ENCODE peak calls at places on chromosome 19, in five cellular contexts. Y is iPS-NIHi11; J is bronchial epithelial cell; K is astrocyte of the spinal cord; R is stimulated activated CD4-positive, alpha-beta T cell treated with anti-CD3 and anti-CD28 coated beads, Interleukin-12 subunit alpha, Interleukin-12 subunit beta, amount 100 ng/mL, for 48 hours. F is an unnamed sample.

GRCh38 chr19:14006766-14007562 is 844 bp upstream of the RFX1 start:
- DNase-seq in K (no peak), Y (peak; percentile 84), R (peak; percentile 80), J (no peak), F (no peak)

GRCh38 chr19:39349326-39349725 is 7.1 kb downstream of the SAMD4B start:
- DNase-seq in J (no peak), Y (no peak), R (no peak), K (no peak), F (no peak)

GRCh38 chr19:19822148-19822429 is 539 bp upstream of the ZNF506 start:
- DNase-seq in Y (no peak), R (no peak), J (no peak), K (no peak), F (no peak)

GRCh38 chr19:1435378-1435989 is 2.7 kb upstream of the RPS15 start:
- DNase-seq in R (no peak), Y (no peak), K (no peak), J (no peak), F (no peak)

GRCh38 chr19:2223959-2224358 is 12.2 kb downstream of the PLEKHJ1 start:
- DNase-seq in J (no peak), R (no peak), Y (no peak), K (no peak), F (no peak)

GRCh38 chr19:38556521-38557174 is 61.1 kb downstream of the MAP4K1 start:
- DNase-seq in R (no peak), K (no peak), J (peak; percentile 40), Y (no peak), F (no peak)

GRCh38 chr19:39032164-39032918 is at the start of gene FBXO27:
- DNase-seq in J (peak; percentile 23), Y (peak; percentile 81), R (no peak), K (no peak), F (peak; percentile 69)

GRCh38 chr19:49689133-49690072 is at the start of gene ADM5:
- DNase-seq in R (no peak), J (peak; percentile 26), Y (peak; percentile 47), K (no peak), F (peak; percentile 20)

GRCh38 chr19:10567696-10568443 is 909 bp downstream of the CDKN2D start:
- DNase-seq in J (no peak), K (no peak), Y (no peak), R (no peak), F (no peak)

GRCh38 chr19:42246143-42246868 is 3.9 kb upstream of the GSK3A start:
- DNase-seq in Y (no peak), R (no peak), K (peak; percentile 83), J (peak; percentile 64), F (peak; percentile 76)

GRCh38 chr19:4861147-4861546 is 6.3 kb downstream of the PLIN3 start:
- DNase-seq in K (no peak), R (no peak), J (no peak), Y (peak; percentile 17), F (peak; percentile 43)

GRCh38 chr19:58330458-58330857 is 3.7 kb downstream of the ZSCAN22 start:
- DNase-seq in R (no peak), K (peak; percentile 65), Y (peak; percentile 46), J (peak; percentile 74), F (no peak)

GRCh38 chr19:32581704-32582164 is 744 bp downstream of the PDCD5 start:
- DNase-seq in K (peak; percentile 27), R (peak; percentile 9), Y (peak; percentile 31), J (peak; percentile 67), F (peak; percentile 47)

GRCh38 chr19:35211545-35212230 is 16.9 kb downstream of the FAM187B start:
- DNase-seq in J (no peak), Y (no peak), K (no peak), R (peak; percentile 34), F (no peak)

GRCh38 chr19:48656840-48657474 is 11.0 kb upstream of the CA11 start:
- DNase-seq in J (peak; percentile 84), Y (peak; percentile 18), R (no peak), K (peak; percentile 76), F (no peak)